ENCODE peak calls at places on chromosomes 13 and 19, in seven cellular contexts. Q, T, R, G, C, U and Y are unnamed samples. For H3K9me3, the result is how much of the 10 kb centered on the place peaks cover.

GRCh38 chr19:2887391-2887914 is 13.3 kb upstream of the ZNF57 start:
- DNase-seq in R (no peak), U (no peak), T (no peak), Q (peak), G (no peak), C (no peak), Y (no peak)

GRCh38 chr13:101979825-101980224 is 422.0 kb downstream of the FGF14 start:
- DNase-seq in U (no peak), R (no peak), C (no peak), T (no peak), G (no peak), Q (no peak), Y (no peak)

GRCh38 chr13:98874029-98874397 is 103.9 kb downstream of the DOCK9 start:
- DNase-seq in U (no peak), C (no peak), G (no peak), T (no peak), R (no peak), Q (no peak), Y (no peak)

GRCh38 chr19:1387684-1388636 is 4.3 kb downstream of the NDUFS7 start:
- DNase-seq in Q (no peak), G (no peak), C (no peak), T (no peak), R (no peak), U (peak), Y (no peak)

GRCh38 chr13:35649162-35649561 is 172.7 kb upstream of the MAB21L1 start:
- DNase-seq in G (no peak), R (no peak), U (no peak), T (no peak), C (no peak), Q (no peak), Y (no peak)

GRCh38 chr19:55440411-55441105 is 2.5 kb downstream of the SHISA7 start:
- DNase-seq in R (no peak), G (no peak), T (no peak), C (no peak), Q (no peak), U (peak), Y (no peak)

GRCh38 chr13:50587839-50588373 is 255.6 kb downstream of the DLEU7 start:
- DNase-seq in U (no peak), T (no peak), G (no peak), Q (no peak), R (no peak), C (no peak), Y (no peak)

GRCh38 chr13:97414392-97414791 is 19.6 kb upstream of the RAP2A start:
- DNase-seq in U (no peak), R (no peak), Q (no peak), T (no peak), G (no peak), C (no peak), Y (no peak)

GRCh38 chr13:104586010-104586746 is 1520.0 kb upstream of the SLC10A2 start:
- DNase-seq in G (no peak), R (no peak), U (no peak), T (peak), C (no peak), Q (peak), Y (no peak)

GRCh38 chr13:112994084-112994780 is 25.2 kb downstream of the MCF2L start:
- DNase-seq in C (no peak), Q (no peak), G (no peak), R (no peak), T (no peak), U (no peak), Y (no peak)

GRCh38 chr19:750640-751423 is at the start of gene MISP:
- DNase-seq in R (no peak), G (no peak), Q (no peak), U (no peak), C (no peak), T (peak), Y (no peak)

GRCh38 chr13:78999494-78999893 is 340.5 kb upstream of the OBI1 start:
- DNase-seq in G (no peak), U (no peak), T (no peak), Q (no peak), R (no peak), C (no peak), Y (no peak)

GRCh38 chr19:12293771-12294307 is 844 bp downstream of the ZNF44 start:
- DNase-seq in R (peak), Q (peak), G (peak), T (peak), U (peak), C (peak), Y (peak)

GRCh38 chr13:103315701-103316100 is 249.5 kb upstream of the SLC10A2 start:
- DNase-seq in U (no peak), R (no peak), G (no peak), Q (no peak), T (no peak), C (no peak), Y (no peak)

GRCh38 chr13:62357887-62358645 is 942.4 kb upstream of the PCDH20 start:
- DNase-seq in R (no peak), C (no peak), G (no peak), Q (peak), T (no peak), U (no peak), Y (no peak)

GRCh38 chr19:48271531-48272151 is 1.8 kb downstream of the ZNF114 start:
- DNase-seq in C (no peak), Q (no peak), R (no peak), T (no peak), U (peak), G (no peak), Y (no peak)

GRCh38 chr19:32863841-32864240 is 5.7 kb downstream of the SLC7A9 start:
- DNase-seq in R (no peak), G (no peak), C (no peak), T (no peak), U (no peak), Q (no peak), Y (no peak)

GRCh38 chr13:114222461-114222968 is 12.2 kb upstream of the CDC16 start:
- DNase-seq in U (peak), R (no peak), C (no peak), Q (no peak), T (peak), G (no peak), Y (no peak)

GRCh38 chr19:40560092-40560507 is 16.6 kb upstream of the SHKBP1 start:
- DNase-seq in R (no peak), Q (no peak), C (no peak), G (no peak), T (no peak), U (no peak), Y (no peak)

GRCh38 chr19:8209965-8210659 is 942 bp downstream of the CERS4 start:
- DNase-seq in G (no peak), T (peak), U (peak), C (no peak), R (no peak), Q (no peak), Y (no peak)

GRCh38 chr13:63048648-63049047 is 1633.0 kb upstream of the PCDH20 start:
- DNase-seq in T (no peak), Q (peak), R (no peak), U (no peak), G (no peak), C (no peak), Y (no peak)

GRCh38 chr13:41179593-41180250 is 14.6 kb downstream of the KBTBD7 start:
- DNase-seq in R (no peak), G (no peak), Q (no peak), U (no peak), T (no peak), C (no peak), Y (no peak)

GRCh38 chr13:92829930-92830329 is 396.7 kb upstream of the GPC6 start:
- DNase-seq in R (no peak), Q (no peak), T (no peak), C (no peak), G (no peak), U (no peak), Y (no peak)

GRCh38 chr13:110699148-110700145 is 6.5 kb downstream of the CARS2 start:
- DNase-seq in T (peak), C (no peak), R (no peak), U (no peak), G (no peak), Q (no peak), Y (no peak)

GRCh38 chr13:110697842-110698241 is 8.1 kb downstream of the CARS2 start:
- DNase-seq in C (no peak), U (no peak), T (peak), R (no peak), Q (no peak), G (no peak), Y (no peak)

GRCh38 chr13:110696776-110697175 is 9.1 kb downstream of the CARS2 start:
- DNase-seq in U (no peak), C (no peak), G (no peak), T (peak), R (no peak), Q (no peak), Y (no peak)

GRCh38 chr13:110700186-110700585 is 5.7 kb downstream of the CARS2 start:
- DNase-seq in Q (no peak), U (no peak), C (no peak), R (no peak), G (no peak), T (no peak), Y (no peak)

GRCh38 chr13:110698689-110699088 is 7.2 kb downstream of the CARS2 start:
- DNase-seq in R (no peak), C (no peak), T (peak), Q (no peak), U (no peak), G (no peak), Y (no peak)
- H3K9me3 ChIP-seq in R (under half), C (under half), T (under half), Q (under half), U (under half), G (under half), Y (under half)

GRCh38 chr19:34690372-34690771 is 12.9 kb downstream of the ZNF302 start:
- DNase-seq in T (no peak), G (no peak), U (no peak), Q (no peak), C (no peak), R (no peak), Y (no peak)

GRCh38 chr19:34688592-34688991 is 11.1 kb downstream of the ZNF302 start:
- DNase-seq in R (no peak), G (no peak), C (no peak), T (no peak), Q (no peak), U (no peak), Y (no peak)

GRCh38 chr19:34687348-34687747 is 9.9 kb downstream of the ZNF302 start:
- DNase-seq in T (no peak), Q (no peak), U (no peak), R (no peak), C (no peak), G (no peak), Y (no peak)

GRCh38 chr19:34681478-34681877 is 4.0 kb downstream of the ZNF302 start:
- DNase-seq in R (no peak), Q (no peak), T (no peak), U (no peak), C (no peak), G (no peak), Y (no peak)

GRCh38 chr19:34686455-34686854 is 9.0 kb downstream of the ZNF302 start:
- DNase-seq in R (no peak), C (no peak), Q (no peak), G (no peak), U (no peak), T (no peak), Y (no peak)
- H3K9me3 ChIP-seq in R (under half), C (under half), Q (under half), G (half or more), U (under half), T (under half), Y (under half)

GRCh38 chr13:83825676-83826075 is 56.6 kb downstream of the SLITRK1 start:
- DNase-seq in R (no peak), T (no peak), U (no peak), Q (no peak), G (no peak), C (no peak), Y (no peak)

GRCh38 chr13:83827338-83827737 is 54.9 kb downstream of the SLITRK1 start:
- DNase-seq in Q (no peak), T (no peak), C (no peak), R (no peak), U (no peak), G (no peak), Y (no peak)

GRCh38 chr13:83819611-83820010 is 62.7 kb downstream of the SLITRK1 start:
- DNase-seq in C (no peak), R (no peak), G (no peak), Q (no peak), T (no peak), U (no peak), Y (no peak)

GRCh38 chr13:83824561-83824960 is 57.7 kb downstream of the SLITRK1 start:
- DNase-seq in R (no peak), C (no peak), G (no peak), T (no peak), U (peak), Q (no peak), Y (no peak)

DNA sequence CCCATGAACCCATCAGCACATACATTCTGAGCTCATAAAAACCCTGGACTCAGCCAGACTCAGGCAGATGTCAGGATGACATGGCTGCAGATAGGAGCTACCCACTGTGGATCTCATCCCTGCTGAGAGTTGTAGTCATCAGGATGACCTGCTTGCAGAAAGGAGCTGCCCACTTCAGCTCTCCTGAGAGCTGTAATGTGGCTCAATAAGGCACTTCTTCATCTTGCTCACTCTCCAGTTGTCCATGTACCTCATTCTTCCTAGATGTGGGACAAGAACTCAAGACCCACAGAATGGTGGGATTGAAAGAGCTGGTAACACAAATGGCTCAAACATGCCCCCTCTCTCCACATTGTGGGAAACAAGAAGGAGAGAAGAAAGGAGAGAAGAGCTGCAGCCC is 58.2 kb downstream of the SLITRK1 start:
- DNase-seq in Q (no peak), T (no peak), R (no peak), C (no peak), G (no peak), U (no peak), Y (no peak)
- H3K9me3 ChIP-seq in Q (under half), T (under half), R (under half), C (under half), G (under half), U (under half), Y (under half)

GRCh38 chr19:43957891-43958290 is 6.9 kb downstream of the ZNF221 start:
- DNase-seq in U (no peak), T (no peak), G (no peak), C (no peak), R (no peak), Q (no peak), Y (no peak)
- H3K9me3 ChIP-seq in U (under half), T (under half), G (under half), C (under half), R (half or more), Q (under half), Y (under half)

GRCh38 chr19:54373781-54374266 is 9.1 kb upstream of the LAIR1 start:
- DNase-seq in U (no peak), T (no peak), R (no peak), Q (no peak), G (no peak), C (no peak), Y (no peak)
- H3K9me3 ChIP-seq in U (under half), T (under half), R (under half), Q (under half), G (under half), C (under half), Y (under half)

GRCh38 chr19:14719162-14719561 is 29.3 kb downstream of the ZNF333 start:
- DNase-seq in U (no peak), G (no peak), R (no peak), Q (no peak), T (no peak), C (no peak), Y (no peak)
- H3K9me3 ChIP-seq in U (under half), G (half or more), R (half or more), Q (under half), T (under half), C (under half), Y (under half)

GRCh38 chr19:57327993-57328392 is 7.7 kb downstream of the ZNF543 start:
- DNase-seq in C (no peak), T (no peak), G (no peak), Q (no peak), R (no peak), U (no peak), Y (no peak)
- H3K9me3 ChIP-seq in C (under half), T (under half), G (half or more), Q (under half), R (half or more), U (under half), Y (under half)